ENCODE peak calls at places on chromosomes 2 and 18, in seven cellular contexts. I is WTC11, X is HCT116, Y is HEK293T, N is GM12878, H is K562, E is HepG2. C is an unnamed sample.

GRCh38 chr18:8705280-8705940 is at the start of gene MTCL1:
- DNase-seq in I (peak), X (no peak), Y (peak), N (no peak), H (peak), E (no peak), C (peak)

GRCh38 chr2:41903746-41904145 is 144.1 kb upstream of the PKDCC start:
- DNase-seq in I (no peak), X (no peak), Y (no peak), N (no peak), H (no peak), E (no peak), C (no peak)

GRCh38 chr2:29606105-29606871 is 315.1 kb downstream of the ALK start:
- DNase-seq in I (no peak), X (no peak), Y (no peak), N (no peak), H (no peak), E (no peak), C (no peak)

GRCh38 chr2:33782395-33783239 is 183.5 kb upstream of the FAM98A start:
- DNase-seq in I (peak), X (no peak), Y (no peak), N (no peak), H (no peak), E (no peak), C (no peak)

GRCh38 chr18:59672125-59672769 is 25.0 kb downstream of the CCBE1 start:
- DNase-seq in I (no peak), X (no peak), Y (no peak), N (no peak), H (no peak), E (no peak), C (no peak)

GRCh38 chr2:181407171-181407570 is 50.0 kb upstream of the ITGA4 start:
- DNase-seq in I (no peak), X (no peak), Y (no peak), N (no peak), H (no peak), E (no peak), C (no peak)

GRCh38 chr2:70946832-70947442 is 11.2 kb downstream of the ATP6V1B1 start:
- DNase-seq in I (peak), X (peak), Y (peak), N (no peak), H (peak), E (peak), C (no peak)

GRCh38 chr2:81389203-81389602 is 1084.7 kb upstream of the LRRTM1 start:
- DNase-seq in I (no peak), X (peak), Y (no peak), N (no peak), H (peak), E (no peak), C (no peak)

DNA sequence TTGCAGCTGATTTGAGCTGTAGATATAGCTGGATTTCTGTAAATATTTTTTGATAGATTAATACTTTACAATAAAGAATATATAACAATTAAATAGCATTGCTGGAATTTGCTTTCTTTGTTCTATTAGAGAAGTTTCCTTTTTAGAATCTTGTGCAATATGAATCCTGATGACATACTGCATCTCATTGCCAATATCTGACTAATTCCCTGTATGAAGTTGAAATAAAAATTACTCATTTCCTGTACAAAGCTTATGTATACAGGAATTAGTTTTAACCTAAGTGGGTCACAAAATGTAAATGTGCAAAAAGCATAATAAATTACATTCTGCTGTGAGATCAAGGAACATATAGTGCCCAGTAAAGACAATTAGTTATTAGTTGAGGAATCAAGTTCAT is 72.8 kb upstream of the TMEFF2 start:
- DNase-seq in I (no peak), X (no peak), Y (no peak), N (no peak), H (no peak), E (no peak), C (no peak)
- TF ChIP-seq SP1 in I (no peak), X (peak), Y (no peak), N (no peak), H (no peak), E (no peak), C (no peak)

GRCh38 chr18:75125359-75126331 is 83.3 kb downstream of the PTGR3 start:
- DNase-seq in I (peak), X (no peak), Y (no peak), N (no peak), H (peak), E (peak), C (peak)
- TF ChIP-seq SP1 in I (no peak), X (no peak), Y (no peak), N (no peak), H (no peak), E (no peak), C (no peak)

DNA sequence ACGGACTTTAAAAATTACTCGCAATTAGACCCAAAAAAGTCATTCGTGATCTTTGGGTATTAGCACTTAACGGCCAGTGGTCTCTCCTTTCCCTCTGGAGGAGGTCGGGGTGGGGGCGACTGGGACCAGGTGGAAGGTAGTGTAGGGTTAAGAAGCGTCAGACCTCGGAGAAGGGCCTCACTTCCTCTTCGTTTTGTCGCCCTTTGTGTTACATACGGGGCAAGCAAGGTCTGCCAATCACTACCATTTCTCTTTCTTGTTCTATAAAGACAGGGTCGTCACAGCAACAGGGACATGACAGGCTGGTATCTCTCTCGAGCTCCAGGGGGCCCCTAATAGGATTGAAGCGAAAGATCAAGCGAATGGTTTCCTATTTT is 136.6 kb downstream of the INSIG2 start:
- DNase-seq in I (no peak), X (no peak), Y (no peak), N (no peak), H (no peak), E (no peak), C (no peak)
- TF ChIP-seq SP1 in I (no peak), X (no peak), Y (no peak), N (no peak), H (no peak), E (no peak), C (no peak)

GRCh38 chr18:51363384-51363783 is 165.9 kb upstream of the MEX3C start:
- DNase-seq in I (no peak), X (no peak), Y (no peak), N (no peak), H (no peak), E (no peak), C (no peak)

GRCh38 chr18:51355841-51356240 is 158.4 kb upstream of the MEX3C start:
- DNase-seq in I (no peak), X (no peak), Y (no peak), N (no peak), H (no peak), E (no peak), C (no peak)

GRCh38 chr18:51361130-51361860 is 163.8 kb upstream of the MEX3C start:
- DNase-seq in I (no peak), X (no peak), Y (no peak), N (peak), H (peak), E (peak), C (no peak)
- TF ChIP-seq SP1 in I (no peak), X (no peak), Y (no peak), N (no peak), H (no peak), E (no peak), C (no peak)

GRCh38 chr2:24986397-24986796 is 14.6 kb upstream of the DNAJC27 start:
- DNase-seq in I (no peak), X (no peak), Y (no peak), N (no peak), H (no peak), E (no peak), C (no peak)

GRCh38 chr2:24985406-24985805 is 13.7 kb upstream of the DNAJC27 start:
- DNase-seq in I (no peak), X (no peak), Y (no peak), N (no peak), H (no peak), E (no peak), C (no peak)

GRCh38 chr2:24981742-24982141 is 10.0 kb upstream of the DNAJC27 start:
- DNase-seq in I (no peak), X (no peak), Y (no peak), N (no peak), H (no peak), E (no peak), C (no peak)

GRCh38 chr2:24984912-24985311 is 13.2 kb upstream of the DNAJC27 start:
- DNase-seq in I (no peak), X (no peak), Y (no peak), N (no peak), H (no peak), E (no peak), C (no peak)
- TF ChIP-seq SP1 in I (no peak), X (no peak), Y (no peak), N (no peak), H (no peak), E (no peak), C (no peak)

GRCh38 chr2:144944506-144945230 is 424.7 kb upstream of the ZEB2 start:
- DNase-seq in I (no peak), X (no peak), Y (no peak), N (no peak), H (no peak), E (no peak), C (no peak)
- TF ChIP-seq SP1 in I (no peak), X (no peak), Y (no peak), N (no peak), H (no peak), E (no peak), C (no peak)

DNA sequence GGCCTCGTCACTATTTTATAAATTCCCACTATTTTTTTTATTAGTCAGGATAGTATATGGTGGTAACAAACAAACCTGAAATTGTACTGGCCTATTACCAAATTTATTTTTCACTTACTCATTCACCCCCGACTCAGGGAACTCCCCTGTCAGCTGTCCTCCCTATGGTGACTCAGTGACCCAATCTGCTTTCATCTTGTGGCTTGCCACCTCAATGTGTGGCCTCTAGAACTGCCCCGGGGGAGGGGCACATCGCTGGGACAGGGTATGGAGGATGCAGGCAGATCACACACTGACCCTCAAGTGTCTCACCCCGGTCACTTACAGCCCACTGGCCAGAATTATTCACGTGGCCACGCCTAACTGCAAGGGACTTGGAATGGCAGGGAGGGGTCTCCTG is 71.6 kb downstream of the ACTR2 start:
- DNase-seq in I (no peak), X (no peak), Y (no peak), N (no peak), H (peak), E (no peak), C (no peak)
- TF ChIP-seq SP1 in I (no peak), X (no peak), Y (no peak), N (no peak), H (no peak), E (no peak), C (no peak)

DNA sequence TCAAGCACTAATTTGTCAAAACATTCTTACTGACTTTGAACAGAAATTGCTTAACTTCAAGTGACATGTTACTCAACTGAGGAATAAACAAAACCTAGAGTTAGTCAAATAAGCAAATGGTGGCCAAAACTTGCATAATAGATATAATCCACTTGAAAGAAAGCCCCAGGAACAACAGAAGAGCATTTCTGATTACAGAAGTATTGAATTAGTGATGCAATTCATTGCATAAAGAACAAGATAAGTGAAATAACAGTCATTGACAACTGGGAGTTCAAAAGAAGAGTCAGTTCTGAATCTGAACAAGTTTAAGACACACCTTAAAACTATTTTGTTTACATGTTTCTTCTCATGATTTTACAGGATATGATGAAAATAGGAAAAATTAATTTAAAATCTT is 30.8 kb downstream of the COBLL1 start:
- DNase-seq in I (no peak), X (no peak), Y (no peak), N (no peak), H (no peak), E (peak), C (no peak)
- TF ChIP-seq SP1 in I (no peak), X (no peak), Y (no peak), N (no peak), H (no peak), E (no peak), C (no peak)

GRCh38 chr2:220682616-220683015 is 889.5 kb downstream of the EPHA4 start:
- DNase-seq in I (no peak), X (no peak), Y (no peak), N (no peak), H (no peak), E (no peak), C (no peak)
- TF ChIP-seq SP1 in I (no peak), X (no peak), Y (no peak), N (no peak), H (no peak), E (no peak), C (no peak)

GRCh38 chr2:173161516-173161915 is 85.9 kb downstream of the MAP3K20 start:
- DNase-seq in I (no peak), X (no peak), Y (no peak), N (no peak), H (no peak), E (peak), C (no peak)

GRCh38 chr2:173160618-173161017 is 85.0 kb downstream of the MAP3K20 start:
- DNase-seq in I (no peak), X (no peak), Y (no peak), N (no peak), H (no peak), E (no peak), C (no peak)

GRCh38 chr2:173161040-173161439 is 85.4 kb downstream of the MAP3K20 start:
- DNase-seq in I (no peak), X (no peak), Y (no peak), N (no peak), H (no peak), E (no peak), C (no peak)

GRCh38 chr2:173157894-173158293 is 82.2 kb downstream of the MAP3K20 start:
- DNase-seq in I (no peak), X (no peak), Y (no peak), N (no peak), H (no peak), E (no peak), C (no peak)

GRCh38 chr2:173159794-173160463 is 84.3 kb downstream of the MAP3K20 start:
- DNase-seq in I (no peak), X (peak), Y (peak), N (no peak), H (peak), E (peak), C (peak)
- TF ChIP-seq SP1 in I (no peak), X (peak), Y (no peak), N (no peak), H (no peak), E (no peak), C (no peak)

C was measured in H1.